ENCODE peak calls at places on chromosomes 6 and 20, in six cellular contexts. L, F, B, V, C and K are unnamed samples.
A peak's percentile ranks its signal among the peaks of the same experiment; 100 is the strongest.

GRCh38 chr6:90285611-90286381 is 10.8 kb downstream of the BACH2 start:
- DNase-seq in L (peak; percentile 72), F (peak; percentile 93), B (peak; percentile 94), V (peak; percentile 86), C (peak; percentile 82), K (peak; percentile 43)

GRCh38 chr6:39266375-39266774 is 37.1 kb upstream of the KCNK5 start:
- DNase-seq in L (no peak), F (no peak), B (no peak), V (no peak), C (no peak), K (no peak)

GRCh38 chr6:13517116-13517515 is 29.7 kb upstream of the GFOD1 start:
- DNase-seq in L (no peak), F (no peak), B (no peak), V (no peak), C (no peak), K (peak; percentile 52)

GRCh38 chr6:151307501-151307900 is 67.7 kb downstream of the AKAP12 start:
- DNase-seq in L (no peak), F (no peak), B (no peak), V (no peak), C (no peak), K (no peak)

GRCh38 chr6:133945158-133945557 is 7.9 kb upstream of the TBPL1 start:
- DNase-seq in L (no peak), F (no peak), B (no peak), V (no peak), C (no peak), K (no peak)

GRCh38 chr6:13026100-13026499 is 302.2 kb downstream of the TBC1D7 start:
- DNase-seq in L (no peak), F (no peak), B (no peak), V (no peak), C (no peak), K (no peak)

GRCh38 chr6:2426561-2427340 is 181.3 kb upstream of the GMDS start:
- DNase-seq in L (no peak), F (no peak), B (no peak), V (no peak), C (no peak), K (no peak)

GRCh38 chr6:93621400-93621799 is 202.0 kb upstream of the EPHA7 start:
- DNase-seq in L (no peak), F (no peak), B (no peak), V (no peak), C (no peak), K (no peak)

GRCh38 chr20:58485326-58485725 is 29.9 kb downstream of the APCDD1L start:
- DNase-seq in L (no peak), F (no peak), B (no peak), V (no peak), C (no peak), K (no peak)

DNA sequence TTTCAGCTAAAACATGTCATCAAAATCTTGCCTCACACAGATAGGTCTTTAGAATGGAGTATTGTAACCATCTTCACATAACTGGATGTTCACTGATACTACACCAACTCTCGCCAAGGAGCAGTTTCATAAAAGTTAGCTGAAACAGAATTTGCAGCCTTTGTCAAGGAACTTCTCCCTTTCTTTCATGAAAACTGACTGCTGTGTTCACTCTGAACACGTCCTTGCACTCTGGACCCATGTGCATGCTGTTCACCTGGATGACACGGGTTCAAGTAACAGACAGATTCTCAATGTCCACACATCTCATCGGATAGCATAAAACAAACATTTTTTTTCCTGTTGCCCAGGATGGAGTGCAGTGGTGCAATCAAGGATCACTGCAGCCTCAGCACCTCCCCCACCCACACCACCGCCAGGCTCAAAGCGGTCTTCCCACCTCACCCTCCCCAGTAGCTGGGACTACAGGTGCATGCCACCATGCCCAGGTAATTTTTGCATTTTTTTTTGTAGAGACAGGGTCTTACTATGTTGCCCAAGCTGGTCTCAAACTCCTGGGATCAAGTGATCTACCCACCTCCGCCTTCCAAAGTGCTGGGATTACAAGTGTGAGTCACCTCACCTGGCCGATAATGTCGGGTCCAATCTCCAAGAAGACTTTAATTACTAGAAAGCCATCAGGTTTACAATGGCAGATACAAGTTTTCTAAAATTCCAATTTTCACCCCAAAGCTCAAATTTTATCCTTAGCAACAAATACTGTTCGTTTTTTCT is 9.4 kb downstream of the DIDO1 start:
- DNase-seq in L (no peak), F (no peak), B (no peak), V (no peak), C (no peak), K (no peak)
- TF ChIP-seq POLR2A in L (no peak), F (no peak), B (no peak), V (no peak), C (no peak), K (no peak)

DNA sequence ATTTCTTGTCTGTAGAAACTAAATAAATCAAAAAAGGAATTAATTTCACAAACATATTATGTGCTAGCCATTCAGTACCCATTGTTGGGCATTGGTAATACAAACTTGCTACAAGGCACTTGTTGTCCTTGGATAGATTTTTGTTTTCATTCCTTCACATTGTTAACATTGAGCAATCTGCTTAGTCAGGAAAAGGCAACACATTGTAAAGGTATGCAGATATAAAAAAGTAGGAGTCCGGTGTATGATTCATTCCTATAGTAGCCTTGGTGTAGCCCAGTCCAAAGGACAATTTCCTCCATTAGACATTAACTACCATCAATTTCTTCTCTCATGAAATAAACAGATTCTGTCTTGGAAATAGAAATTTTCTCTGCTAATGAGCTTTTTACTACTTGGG is 369.2 kb upstream of the CITED2 start:
- DNase-seq in L (no peak), F (no peak), B (no peak), V (no peak), C (no peak), K (peak; percentile 17)
- TF ChIP-seq POLR2A in L (no peak), F (no peak), B (no peak), V (no peak), C (no peak), K (no peak)

DNA sequence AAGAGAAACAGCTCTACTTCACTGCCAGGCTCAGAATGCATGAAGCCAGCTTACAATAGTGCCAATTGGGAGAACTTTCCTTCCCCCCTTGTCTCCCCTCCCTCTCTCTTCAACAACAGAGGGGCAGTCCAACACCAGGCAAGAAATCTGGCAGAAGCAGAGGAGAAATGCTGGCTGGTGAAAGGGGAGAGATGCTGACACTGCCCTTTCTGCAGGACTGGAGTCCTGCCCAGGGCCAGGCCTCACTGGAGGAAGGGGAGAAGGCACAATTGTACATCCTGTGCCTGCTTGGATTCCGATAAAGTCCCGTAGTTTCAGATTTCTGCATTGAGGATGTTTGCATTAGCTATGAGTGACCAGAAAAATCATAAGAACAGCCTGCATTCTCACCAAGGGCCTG is 148.6 kb downstream of the LRRC1 start:
- DNase-seq in L (peak; percentile 40), F (no peak), B (no peak), V (no peak), C (no peak), K (no peak)
- TF ChIP-seq POLR2A in L (no peak), F (no peak), B (no peak), V (no peak), C (no peak), K (no peak)

DNA sequence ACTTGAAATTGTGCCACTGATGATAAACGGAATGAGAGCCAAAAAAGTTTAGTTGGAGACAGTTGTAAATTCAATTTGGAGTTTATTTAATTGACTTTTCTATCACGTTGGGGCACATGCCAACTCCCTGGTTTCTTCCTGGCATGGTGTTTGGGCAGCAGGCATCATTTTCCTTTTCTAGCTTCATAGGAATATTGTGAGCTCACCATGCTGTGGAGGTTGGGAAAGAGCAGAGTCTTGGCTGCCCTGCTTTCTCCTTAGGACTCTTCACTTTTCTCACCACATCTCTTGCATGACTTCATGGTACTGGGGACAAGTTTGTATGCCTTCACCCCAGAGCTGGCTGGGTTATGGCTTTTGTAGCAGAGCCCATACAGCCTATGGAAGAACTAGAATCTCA is 6.4 kb downstream of the SCAND1 start:
- DNase-seq in L (no peak), F (peak; percentile 26), B (no peak), V (no peak), C (no peak), K (no peak)
- TF ChIP-seq POLR2A in L (no peak), F (no peak), B (no peak), V (no peak), C (no peak), K (no peak)

DNA sequence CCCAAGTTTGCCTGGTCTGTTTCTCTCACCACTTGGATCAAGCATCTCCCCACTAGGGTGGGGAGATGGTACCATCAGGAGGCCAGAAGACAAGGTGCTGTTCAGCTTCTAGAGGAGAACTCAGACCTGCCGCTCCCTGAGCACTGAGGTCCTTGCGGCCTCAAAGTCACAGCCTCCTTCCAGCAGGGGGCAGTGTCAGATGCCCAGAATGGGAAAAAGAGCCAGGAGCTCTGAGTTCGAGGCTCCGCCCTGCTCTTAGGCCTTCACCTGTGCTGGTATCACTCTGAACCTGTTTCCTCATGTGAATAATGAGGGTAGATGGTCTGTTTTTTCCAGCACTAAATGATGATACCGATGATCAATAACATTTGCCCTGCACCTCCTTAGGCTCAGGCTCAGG is 68.7 kb downstream of the TOX2 start:
- DNase-seq in L (no peak), F (no peak), B (no peak), V (no peak), C (peak; percentile 6), K (no peak)
- TF ChIP-seq POLR2A in L (no peak), F (no peak), B (no peak), V (no peak), C (no peak), K (no peak)

DNA sequence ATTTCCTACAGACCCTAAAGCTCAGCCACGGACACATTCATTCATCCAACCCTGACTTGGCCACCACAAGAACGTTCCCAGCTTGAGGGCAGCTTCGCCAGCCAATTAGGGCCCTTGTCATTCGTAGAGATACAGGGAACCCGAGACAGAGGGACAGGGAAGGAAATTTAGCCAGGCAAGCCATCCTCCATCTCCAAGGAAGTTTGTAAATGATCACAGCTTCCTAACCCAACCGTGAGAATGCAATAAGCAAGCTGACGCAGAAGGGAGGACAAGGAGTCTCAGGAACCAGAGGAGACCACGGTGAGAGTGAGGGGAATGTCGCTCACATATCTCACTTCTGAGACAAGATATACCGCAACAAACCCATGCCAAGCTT is 1.4 kb downstream of the TRAM2 start:
- DNase-seq in L (no peak), F (no peak), B (no peak), V (no peak), C (no peak), K (no peak)
- TF ChIP-seq POLR2A in L (no peak), F (no peak), B (no peak), V (no peak), C (no peak), K (no peak)

DNA sequence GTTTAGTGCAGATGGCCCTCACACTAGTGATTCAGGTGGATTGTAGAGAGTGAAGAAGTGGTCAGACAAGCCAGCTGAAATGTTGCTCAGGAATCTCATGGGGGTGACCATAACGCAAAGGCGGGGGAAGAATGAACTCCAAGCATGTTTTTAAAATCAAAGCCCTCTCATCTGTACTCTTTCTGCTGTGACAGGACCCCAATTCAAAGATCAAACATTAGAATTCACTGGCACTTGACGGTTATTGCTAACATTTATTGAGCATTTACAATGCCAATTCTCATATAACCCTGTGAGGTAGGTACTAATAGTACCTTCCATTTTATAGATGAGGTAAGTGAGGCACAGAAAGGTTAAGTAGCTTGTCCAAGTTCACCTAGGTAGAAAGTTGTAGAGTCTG is 15.7 kb downstream of the ABRACL start:
- DNase-seq in L (no peak), F (no peak), B (no peak), V (no peak), C (no peak), K (no peak)
- TF ChIP-seq POLR2A in L (no peak), F (no peak), B (no peak), V (no peak), C (no peak), K (no peak)